ENCODE peak calls at places on chromosomes 16 and 17, in seven cellular contexts. One of them, this sample, is unnamed.

GRCh38 chr16:77434365-77435239 is at the start of gene ADAMTS18:
- DNase-seq in K562: no peak
- DNase-seq in WTC11: peak; percentile 56
- DNase-seq in H1: peak; percentile 63
- DNase-seq in endothelial cell of umbilical vein: peak; percentile 27
- DNase-seq in A549: no peak
- DNase-seq in HCT116: no peak
- DNase-seq in this sample: no peak

GRCh38 chr17:79624658-79625478 is 14.0 kb upstream of the RBFOX3 start:
- DNase-seq in endothelial cell of umbilical vein: no peak
- DNase-seq in K562: no peak
- DNase-seq in A549: no peak
- DNase-seq in WTC11: peak; percentile 6
- DNase-seq in HCT116: no peak
- DNase-seq in H1: peak; percentile 28
- DNase-seq in this sample: no peak

GRCh38 chr16:14309001-14309886 is 238.1 kb downstream of the MRTFB start:
- DNase-seq in H1: no peak
- DNase-seq in A549: no peak
- DNase-seq in endothelial cell of umbilical vein: no peak
- DNase-seq in WTC11: peak; percentile 65
- DNase-seq in HCT116: no peak
- DNase-seq in K562: no peak
- DNase-seq in this sample: peak; percentile 60

GRCh38 chr16:31215287-31216115 is 1.4 kb downstream of the PYDC1 start:
- DNase-seq in WTC11: peak; percentile 89
- DNase-seq in HCT116: peak; percentile 63
- DNase-seq in H1: peak; percentile 86
- DNase-seq in endothelial cell of umbilical vein: peak; percentile 21
- DNase-seq in K562: peak; percentile 88
- DNase-seq in A549: peak; percentile 65
- DNase-seq in this sample: peak; percentile 76

GRCh38 chr16:2821483-2822157 is 4.6 kb downstream of the PRSS21 start:
- DNase-seq in A549: no peak
- DNase-seq in K562: no peak
- DNase-seq in HCT116: no peak
- DNase-seq in WTC11: no peak
- DNase-seq in endothelial cell of umbilical vein: no peak
- DNase-seq in H1: no peak
- DNase-seq in this sample: no peak

GRCh38 chr16:11056090-11056988 is 112.0 kb downstream of the CLEC16A start:
- DNase-seq in K562: no peak
- DNase-seq in H1: no peak
- DNase-seq in A549: no peak
- DNase-seq in HCT116: no peak
- DNase-seq in WTC11: no peak
- DNase-seq in endothelial cell of umbilical vein: no peak
- DNase-seq in this sample: no peak

GRCh38 chr17:18185832-18186231 is 2.2 kb downstream of the ALKBH5 start:
- DNase-seq in endothelial cell of umbilical vein: peak; percentile 37
- DNase-seq in WTC11: no peak
- DNase-seq in A549: no peak
- DNase-seq in K562: peak; percentile 34
- DNase-seq in H1: no peak
- DNase-seq in HCT116: no peak
- DNase-seq in this sample: peak; percentile 39

GRCh38 chr17:59257101-59257500 is 36.8 kb downstream of the GDPD1 start:
- DNase-seq in A549: no peak
- DNase-seq in H1: no peak
- DNase-seq in K562: no peak
- DNase-seq in WTC11: no peak
- DNase-seq in endothelial cell of umbilical vein: no peak
- DNase-seq in HCT116: no peak
- DNase-seq in this sample: no peak

GRCh38 chr16:27177031-27177774 is 26.1 kb upstream of the KDM8 start:
- DNase-seq in K562: no peak
- DNase-seq in WTC11: no peak
- DNase-seq in HCT116: no peak
- DNase-seq in H1: no peak
- DNase-seq in A549: peak; percentile 59
- DNase-seq in endothelial cell of umbilical vein: peak; percentile 52
- DNase-seq in this sample: no peak

GRCh38 chr16:73171380-73171779 is 123.5 kb upstream of the ZFHX3 start:
- DNase-seq in K562: no peak
- DNase-seq in WTC11: no peak
- DNase-seq in A549: no peak
- DNase-seq in endothelial cell of umbilical vein: no peak
- DNase-seq in H1: no peak
- DNase-seq in HCT116: no peak
- DNase-seq in this sample: no peak

GRCh38 chr17:33124871-33125551 is 133.4 kb downstream of the SPACA3 start:
- DNase-seq in A549: peak; percentile 93
- DNase-seq in K562: no peak
- DNase-seq in WTC11: no peak
- DNase-seq in endothelial cell of umbilical vein: no peak
- DNase-seq in HCT116: no peak
- DNase-seq in H1: no peak
- DNase-seq in this sample: no peak

GRCh38 chr17:16980061-16980460 is 8.1 kb upstream of the TNFRSF13B start:
- DNase-seq in WTC11: no peak
- DNase-seq in K562: no peak
- DNase-seq in endothelial cell of umbilical vein: no peak
- DNase-seq in H1: peak; percentile 27
- DNase-seq in HCT116: no peak
- DNase-seq in A549: no peak
- DNase-seq in this sample: no peak

GRCh38 chr17:17729620-17730249 is 48.5 kb downstream of the RAI1 start:
- DNase-seq in endothelial cell of umbilical vein: no peak
- DNase-seq in A549: peak; percentile 48
- DNase-seq in HCT116: peak; percentile 19
- DNase-seq in K562: peak; percentile 44
- DNase-seq in H1: peak; percentile 83
- DNase-seq in WTC11: peak; percentile 73
- DNase-seq in this sample: peak; percentile 41

GRCh38 chr16:7303677-7304200 is 28.9 kb upstream of the RBFOX1 start:
- DNase-seq in A549: no peak
- DNase-seq in endothelial cell of umbilical vein: no peak
- DNase-seq in HCT116: no peak
- DNase-seq in H1: peak; percentile 73
- DNase-seq in K562: no peak
- DNase-seq in WTC11: no peak
- DNase-seq in this sample: no peak

GRCh38 chr17:10605221-10605783 is 51.8 kb downstream of the MYH3 start:
- DNase-seq in HCT116: no peak
- DNase-seq in endothelial cell of umbilical vein: no peak
- DNase-seq in A549: no peak
- DNase-seq in WTC11: no peak
- DNase-seq in H1: no peak
- DNase-seq in K562: no peak
- DNase-seq in this sample: peak; percentile 42

GRCh38 chr16:67951485-67951884 is 7.6 kb upstream of the LCAT start:
- DNase-seq in WTC11: no peak
- DNase-seq in H1: no peak
- DNase-seq in endothelial cell of umbilical vein: no peak
- DNase-seq in HCT116: no peak
- DNase-seq in K562: no peak
- DNase-seq in A549: no peak
- DNase-seq in this sample: no peak
- TF ChIP-seq MAX in WTC11: no peak
- TF ChIP-seq MAX in H1: no peak
- TF ChIP-seq MAX in endothelial cell of umbilical vein: no peak
- TF ChIP-seq MAX in HCT116: no peak
- TF ChIP-seq MAX in K562: no peak
- TF ChIP-seq MAX in A549: no peak
- TF ChIP-seq MAX in this sample: no peak

GRCh38 chr17:81808778-81809555 is 5.0 kb downstream of the GCGR start:
- DNase-seq in endothelial cell of umbilical vein: no peak
- DNase-seq in H1: no peak
- DNase-seq in WTC11: no peak
- DNase-seq in A549: no peak
- DNase-seq in HCT116: no peak
- DNase-seq in K562: no peak
- DNase-seq in this sample: no peak
- TF ChIP-seq MAX in endothelial cell of umbilical vein: no peak
- TF ChIP-seq MAX in H1: no peak
- TF ChIP-seq MAX in WTC11: no peak
- TF ChIP-seq MAX in A549: no peak
- TF ChIP-seq MAX in HCT116: no peak
- TF ChIP-seq MAX in K562: no peak
- TF ChIP-seq MAX in this sample: no peak

GRCh38 chr17:44912763-44913544 is 2.3 kb downstream of the GFAP start:
- DNase-seq in K562: no peak
- DNase-seq in HCT116: no peak
- DNase-seq in WTC11: no peak
- DNase-seq in H1: no peak
- DNase-seq in A549: no peak
- DNase-seq in endothelial cell of umbilical vein: no peak
- DNase-seq in this sample: no peak

GRCh38 chr17:44909681-44910144 is 5.6 kb downstream of the GFAP start:
- DNase-seq in K562: no peak
- DNase-seq in endothelial cell of umbilical vein: no peak
- DNase-seq in WTC11: no peak
- DNase-seq in HCT116: no peak
- DNase-seq in A549: no peak
- DNase-seq in H1: no peak
- DNase-seq in this sample: no peak

GRCh38 chr17:44911133-44912001 is 3.9 kb downstream of the GFAP start:
- DNase-seq in HCT116: peak; percentile 35
- DNase-seq in K562: peak; percentile 84
- DNase-seq in A549: peak; percentile 87
- DNase-seq in endothelial cell of umbilical vein: peak; percentile 36
- DNase-seq in H1: peak; percentile 87
- DNase-seq in WTC11: peak; percentile 83
- DNase-seq in this sample: peak; percentile 73

GRCh38 chr17:44908761-44909326 is 6.5 kb downstream of the GFAP start:
- DNase-seq in WTC11: no peak
- DNase-seq in A549: no peak
- DNase-seq in HCT116: no peak
- DNase-seq in endothelial cell of umbilical vein: no peak
- DNase-seq in K562: no peak
- DNase-seq in H1: no peak
- DNase-seq in this sample: no peak

GRCh38 chr17:44910231-44911106 is 4.8 kb downstream of the GFAP start:
- DNase-seq in HCT116: no peak
- DNase-seq in A549: no peak
- DNase-seq in H1: no peak
- DNase-seq in K562: no peak
- DNase-seq in WTC11: no peak
- DNase-seq in endothelial cell of umbilical vein: no peak
- DNase-seq in this sample: no peak
- TF ChIP-seq MAX in HCT116: no peak
- TF ChIP-seq MAX in A549: no peak
- TF ChIP-seq MAX in H1: no peak
- TF ChIP-seq MAX in K562: no peak
- TF ChIP-seq MAX in WTC11: no peak
- TF ChIP-seq MAX in endothelial cell of umbilical vein: no peak
- TF ChIP-seq MAX in this sample: no peak

DNA sequence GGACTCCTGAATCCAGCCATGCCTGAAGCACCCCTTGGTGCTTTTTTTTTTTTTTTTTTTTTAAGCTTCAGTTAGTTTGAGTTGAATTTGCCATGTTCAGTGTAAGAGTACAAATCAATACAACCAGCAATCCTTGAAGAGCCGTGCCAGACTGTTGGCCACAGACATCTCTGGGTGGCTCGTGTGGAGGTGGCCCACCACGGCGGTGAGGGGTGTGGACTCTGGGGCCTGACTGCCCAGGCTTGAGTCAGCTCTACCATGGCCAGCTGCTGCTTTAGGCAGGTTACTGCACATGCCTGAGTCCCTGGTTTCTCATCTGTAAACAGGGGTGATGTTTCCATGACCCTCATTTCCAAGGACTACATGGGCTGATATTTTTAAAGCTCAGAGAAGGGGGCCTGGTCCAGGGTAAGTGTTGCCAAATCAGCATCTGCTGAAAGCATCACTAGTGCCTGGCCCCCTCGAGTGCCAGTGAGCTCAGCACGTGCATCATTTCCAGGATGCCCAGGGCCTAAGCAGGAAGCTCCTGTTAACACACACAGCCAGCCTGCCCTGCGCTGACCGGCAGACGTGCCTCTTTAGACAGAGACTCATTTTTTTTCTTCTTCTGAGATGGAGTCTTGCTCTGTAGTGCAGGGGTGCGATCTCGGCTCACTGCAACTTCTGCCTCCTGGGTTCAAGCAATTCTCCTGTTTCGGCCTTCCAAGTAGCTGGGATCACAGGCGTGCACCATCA is 90.1 kb downstream of the DNAH17 start:
- DNase-seq in A549: no peak
- DNase-seq in WTC11: no peak
- DNase-seq in HCT116: no peak
- DNase-seq in H1: no peak
- DNase-seq in K562: no peak
- DNase-seq in endothelial cell of umbilical vein: no peak
- DNase-seq in this sample: no peak
- TF ChIP-seq MAX in A549: no peak
- TF ChIP-seq MAX in WTC11: no peak
- TF ChIP-seq MAX in HCT116: no peak
- TF ChIP-seq MAX in H1: no peak
- TF ChIP-seq MAX in K562: no peak
- TF ChIP-seq MAX in endothelial cell of umbilical vein: no peak
- TF ChIP-seq MAX in this sample: no peak

DNA sequence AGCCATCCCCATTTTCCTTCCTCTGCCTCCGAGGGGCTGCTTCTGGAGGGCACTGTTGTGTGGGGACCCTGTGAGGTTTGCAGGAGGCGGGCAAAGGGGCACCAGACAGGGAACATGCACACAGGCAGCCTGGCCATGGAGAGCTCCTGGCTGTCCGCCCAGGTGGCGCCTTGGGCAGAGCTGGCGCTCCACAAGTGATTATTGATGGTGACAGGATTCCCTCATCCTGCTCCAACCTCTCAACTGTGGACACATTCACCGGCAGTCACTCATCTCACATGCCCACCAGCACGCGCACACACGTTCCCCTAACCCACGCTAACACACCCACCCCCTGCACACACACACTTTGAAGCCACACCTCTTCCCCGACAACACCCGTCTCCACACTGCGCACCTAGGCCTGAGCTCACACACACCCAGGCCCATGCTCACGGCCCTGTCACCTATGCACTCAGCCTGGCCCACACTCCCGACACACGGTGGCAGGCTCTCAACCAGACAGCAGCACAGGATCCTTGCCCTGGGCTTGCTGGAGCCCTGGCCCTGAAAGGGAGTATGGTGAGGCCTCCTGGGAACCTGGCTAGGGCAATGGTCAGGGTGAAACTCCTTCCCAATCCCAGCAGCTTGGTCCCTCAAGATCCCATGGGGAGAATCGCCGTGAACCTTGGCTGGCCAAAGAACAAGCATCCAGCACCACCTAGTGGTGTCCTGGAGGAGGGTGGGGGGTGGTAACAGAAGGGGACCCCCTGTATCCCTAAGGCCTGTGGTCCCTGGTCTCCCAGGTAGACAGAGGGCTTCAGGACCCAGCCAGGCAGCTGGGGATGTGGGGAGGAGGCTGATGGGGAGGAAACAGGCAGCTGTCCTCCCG is 3.6 kb downstream of the PNMT start:
- DNase-seq in H1: peak; percentile 80
- DNase-seq in A549: peak; percentile 61
- DNase-seq in WTC11: peak; percentile 80
- DNase-seq in endothelial cell of umbilical vein: peak; percentile 40
- DNase-seq in K562: peak; percentile 72
- DNase-seq in HCT116: peak; percentile 18
- DNase-seq in this sample: peak; percentile 67
- TF ChIP-seq MAX in H1: no peak
- TF ChIP-seq MAX in A549: no peak
- TF ChIP-seq MAX in WTC11: no peak
- TF ChIP-seq MAX in endothelial cell of umbilical vein: no peak
- TF ChIP-seq MAX in K562: no peak
- TF ChIP-seq MAX in HCT116: no peak
- TF ChIP-seq MAX in this sample: no peak

GRCh38 chr16:24098896-24099295 is 157.2 kb upstream of the CACNG3 start:
- DNase-seq in H1: no peak
- DNase-seq in K562: no peak
- DNase-seq in A549: no peak
- DNase-seq in WTC11: no peak
- DNase-seq in endothelial cell of umbilical vein: no peak
- DNase-seq in HCT116: no peak
- DNase-seq in this sample: no peak
- TF ChIP-seq MAX in H1: no peak
- TF ChIP-seq MAX in K562: no peak
- TF ChIP-seq MAX in A549: no peak
- TF ChIP-seq MAX in WTC11: no peak
- TF ChIP-seq MAX in endothelial cell of umbilical vein: no peak
- TF ChIP-seq MAX in HCT116: no peak
- TF ChIP-seq MAX in this sample: no peak